ENCODE peak calls at places on chromosomes 13 and 19, in eight cellular contexts. R, H, M, L, P, I, O and W are unnamed samples.

GRCh38 chr19:5850743-5851293 is 431 bp downstream of the FUT3 start:
- DNase-seq in R (no peak), H (no peak), M (no peak), L (no peak), P (peak), I (no peak), O (no peak), W (no peak)

GRCh38 chr13:61202042-61202441 is 213.6 kb downstream of the PCDH20 start:
- DNase-seq in R (no peak), H (no peak), M (no peak), L (no peak), P (no peak), I (no peak), O (no peak), W (no peak)

GRCh38 chr19:18091217-18091608 is 4.5 kb upstream of the IL12RB1 start:
- DNase-seq in R (peak), H (no peak), M (no peak), L (no peak), P (no peak), I (no peak), O (no peak), W (no peak)

GRCh38 chr13:30026093-30026492 is 175.7 kb upstream of the UBL3 start:
- DNase-seq in R (no peak), H (no peak), M (no peak), L (peak), P (peak), I (no peak), O (no peak), W (no peak)

GRCh38 chr13:44884076-44884729 is 105.1 kb downstream of the NUFIP1 start:
- DNase-seq in R (no peak), H (no peak), M (no peak), L (peak), P (peak), I (no peak), O (peak), W (no peak)

GRCh38 chr19:45729774-45730388 is 815 bp downstream of the FBXO46 start:
- DNase-seq in R (no peak), H (no peak), M (no peak), L (no peak), P (peak), I (peak), O (no peak), W (no peak)

GRCh38 chr13:99206226-99206625 is 5.6 kb downstream of the UBAC2 start:
- DNase-seq in R (no peak), H (no peak), M (no peak), L (no peak), P (no peak), I (no peak), O (no peak), W (no peak)

GRCh38 chr13:108851660-108852059 is 222.2 kb downstream of the MYO16 start:
- DNase-seq in R (no peak), H (no peak), M (no peak), L (no peak), P (no peak), I (no peak), O (no peak), W (no peak)

GRCh38 chr13:45847554-45848224 is 3.9 kb downstream of the SIAH3 start:
- DNase-seq in R (peak), H (no peak), M (no peak), L (no peak), P (no peak), I (peak), O (no peak), W (no peak)

GRCh38 chr13:44181938-44182337 is 191.7 kb upstream of the SERP2 start:
- DNase-seq in R (no peak), H (no peak), M (no peak), L (no peak), P (no peak), I (no peak), O (no peak), W (no peak)

GRCh38 chr13:113952151-113952982 is 21.5 kb downstream of the C13orf46 start:
- DNase-seq in R (no peak), H (no peak), M (no peak), L (no peak), P (no peak), I (no peak), O (no peak), W (no peak)

GRCh38 chr19:6811906-6812305 is 39.4 kb downstream of the VAV1 start:
- DNase-seq in R (no peak), H (no peak), M (no peak), L (peak), P (peak), I (peak), O (peak), W (no peak)

GRCh38 chr13:96552523-96552922 is 441.8 kb downstream of the OXGR1 start:
- DNase-seq in R (no peak), H (no peak), M (no peak), L (no peak), P (no peak), I (no peak), O (no peak), W (no peak)

GRCh38 chr13:33740134-33740538 is 77.8 kb upstream of the RFC3 start:
- DNase-seq in R (no peak), H (no peak), M (no peak), L (no peak), P (peak), I (no peak), O (no peak), W (no peak)

GRCh38 chr13:111516712-111517640 is 196.5 kb downstream of the TEX29 start:
- DNase-seq in R (no peak), H (no peak), M (no peak), L (no peak), P (no peak), I (peak), O (no peak), W (no peak)

GRCh38 chr13:98297043-98297442 is 120.0 kb upstream of the RNF113B start:
- DNase-seq in R (no peak), H (no peak), M (peak), L (no peak), P (no peak), I (no peak), O (no peak), W (no peak)

GRCh38 chr13:98399756-98400155 is 177.2 kb downstream of the STK24 start:
- DNase-seq in R (no peak), H (no peak), M (no peak), L (no peak), P (peak), I (no peak), O (no peak), W (no peak)

GRCh38 chr13:29924482-29924884 is 74.1 kb upstream of the UBL3 start:
- DNase-seq in R (no peak), H (no peak), M (no peak), L (peak), P (peak), I (no peak), O (no peak), W (no peak)

GRCh38 chr19:10317045-10317856 is 1.4 kb upstream of the FDX2 start:
- DNase-seq in R (no peak), H (no peak), M (no peak), L (no peak), P (no peak), I (no peak), O (no peak), W (no peak)

GRCh38 chr13:95485045-95485517 is 67.4 kb upstream of the CLDN10 start:
- DNase-seq in R (no peak), H (no peak), M (no peak), L (no peak), P (peak), I (no peak), O (no peak), W (no peak)